ENCODE peak calls at places on chromosomes 2 and 18, in five cellular contexts. X is right lobe of liver; S is Panc1; O is AG04450; F is CD8-positive, alpha-beta T cell. L is an unnamed sample.

GRCh38 chr2:240957656-240958365 is 40.6 kb upstream of the SNED1 start:
- DNase-seq in S (no peak), O (no peak), X (no peak), F (no peak), L (no peak)

GRCh38 chr2:145066795-145067194 is 546.9 kb upstream of the ZEB2 start:
- DNase-seq in S (no peak), O (no peak), F (no peak), X (no peak), L (no peak)

GRCh38 chr2:200364142-200364541 is 57.6 kb downstream of the SPATS2L start:
- DNase-seq in O (no peak), X (no peak), S (no peak), F (no peak), L (no peak)

GRCh38 chr2:135890830-135891229 is 14.6 kb upstream of the MCM6 start:
- DNase-seq in S (no peak), X (no peak), F (no peak), O (no peak), L (no peak)

GRCh38 chr2:229344151-229344551 is 73.1 kb upstream of the PID1 start:
- DNase-seq in O (no peak), X (no peak), S (no peak), F (no peak), L (peak; percentile 95)

GRCh38 chr2:182866461-182867369 is at the start of gene FRZB:
- DNase-seq in F (no peak), X (peak; percentile 52), S (no peak), O (peak; percentile 26), L (peak; percentile 13)

GRCh38 chr2:33298233-33298632 is 178.2 kb upstream of the RASGRP3 start:
- DNase-seq in X (no peak), F (no peak), O (no peak), S (no peak), L (peak; percentile 34)

GRCh38 chr2:219253753-219254589 is at the start of gene TUBA4A:
- DNase-seq in S (no peak), O (no peak), X (peak; percentile 92), F (peak; percentile 89), L (peak; percentile 72)

GRCh38 chr2:228048838-228049490 is 132.5 kb downstream of the SPHKAP start:
- DNase-seq in X (no peak), S (peak; percentile 77), F (no peak), O (no peak), L (peak; percentile 59)

GRCh38 chr2:11263177-11263576 is 81.3 kb downstream of the ROCK2 start:
- DNase-seq in F (no peak), O (no peak), X (no peak), S (no peak), L (no peak)

GRCh38 chr2:86499326-86499725 is 58.2 kb downstream of the KDM3A start:
- DNase-seq in O (no peak), F (no peak), S (no peak), X (no peak), L (peak; percentile 13)

GRCh38 chr2:233699424-233700027 is 6.8 kb downstream of the UGT1A6 start:
- DNase-seq in X (no peak), O (no peak), F (no peak), S (no peak), L (no peak)

GRCh38 chr2:227374158-227374557 is 4.9 kb downstream of the TM4SF20 start:
- DNase-seq in O (no peak), X (no peak), F (no peak), S (no peak), L (no peak)

GRCh38 chr2:226609361-226609760 is 190.3 kb downstream of the IRS1 start:
- DNase-seq in F (no peak), O (peak; percentile 81), S (no peak), X (no peak), L (peak; percentile 32)

GRCh38 chr18:66575263-66575662 is 28.6 kb downstream of the CDH19 start:
- DNase-seq in F (no peak), X (no peak), O (no peak), S (no peak), L (no peak)

GRCh38 chr2:97849881-97850540 is 136.6 kb downstream of the ZAP70 start:
- DNase-seq in F (no peak), X (no peak), S (no peak), O (no peak), L (peak; percentile 82)

GRCh38 chr18:3061581-3062416 is 48.9 kb upstream of the LPIN2 start:
- DNase-seq in F (peak; percentile 44), O (no peak), S (no peak), X (peak; percentile 18), L (no peak)

GRCh38 chr2:168323456-168324058 is 76.2 kb upstream of the STK39 start:
- DNase-seq in F (no peak), S (no peak), X (no peak), O (no peak), L (no peak)

GRCh38 chr18:48356909-48357631 is 52.1 kb downstream of the ZBTB7C start:
- DNase-seq in X (no peak), S (no peak), O (no peak), F (no peak), L (peak; percentile 28)

GRCh38 chr2:28895189-28895893 is 874 bp downstream of the WDR43 start:
- DNase-seq in X (peak; percentile 57), F (peak; percentile 16), O (no peak), S (no peak), L (peak; percentile 76)

GRCh38 chr2:188645982-188646381 is 328.2 kb upstream of the COL3A1 start:
- DNase-seq in S (no peak), X (no peak), O (no peak), F (no peak), L (peak; percentile 32)

GRCh38 chr2:236852100-236852976 is 233.4 kb upstream of the COPS8 start:
- DNase-seq in O (no peak), F (no peak), S (no peak), X (no peak), L (no peak)

GRCh38 chr18:11802586-11802985 is 48.6 kb upstream of the CHMP1B start:
- DNase-seq in S (no peak), F (no peak), X (no peak), O (no peak), L (no peak)

GRCh38 chr2:150561076-150561475 is 73.6 kb upstream of the RND3 start:
- DNase-seq in F (no peak), O (no peak), X (peak; percentile 68), S (no peak), L (no peak)

GRCh38 chr2:173984866-173985588 is 19.9 kb upstream of the SP3 start:
- DNase-seq in O (no peak), S (no peak), X (peak; percentile 63), F (no peak), L (no peak)

GRCh38 chr18:55737266-55737665 is 149.3 kb upstream of the TCF4 start:
- DNase-seq in X (no peak), F (no peak), S (no peak), O (no peak), L (no peak)
- H3K27ac ChIP-seq in X (no peak overlapping the region), F (no peak overlapping the region), S (no peak overlapping the region), O (no peak overlapping the region), L (no peak overlapping the region)

GRCh38 chr2:111671426-111672150 is 212.4 kb downstream of the ANAPC1 start:
- DNase-seq in F (no peak), O (no peak), S (no peak), X (peak; percentile 90), L (no peak)

GRCh38 chr2:111668274-111668616 is 215.7 kb downstream of the ANAPC1 start:
- DNase-seq in O (no peak), S (no peak), X (peak; percentile 33), F (no peak), L (no peak)

GRCh38 chr2:111670776-111671175 is 213.2 kb downstream of the ANAPC1 start:
- DNase-seq in O (no peak), X (peak; percentile 43), F (no peak), S (no peak), L (no peak)

GRCh38 chr2:111668741-111669140 is 215.3 kb downstream of the ANAPC1 start:
- DNase-seq in X (peak; percentile 38), S (no peak), F (no peak), O (no peak), L (no peak)

DNA sequence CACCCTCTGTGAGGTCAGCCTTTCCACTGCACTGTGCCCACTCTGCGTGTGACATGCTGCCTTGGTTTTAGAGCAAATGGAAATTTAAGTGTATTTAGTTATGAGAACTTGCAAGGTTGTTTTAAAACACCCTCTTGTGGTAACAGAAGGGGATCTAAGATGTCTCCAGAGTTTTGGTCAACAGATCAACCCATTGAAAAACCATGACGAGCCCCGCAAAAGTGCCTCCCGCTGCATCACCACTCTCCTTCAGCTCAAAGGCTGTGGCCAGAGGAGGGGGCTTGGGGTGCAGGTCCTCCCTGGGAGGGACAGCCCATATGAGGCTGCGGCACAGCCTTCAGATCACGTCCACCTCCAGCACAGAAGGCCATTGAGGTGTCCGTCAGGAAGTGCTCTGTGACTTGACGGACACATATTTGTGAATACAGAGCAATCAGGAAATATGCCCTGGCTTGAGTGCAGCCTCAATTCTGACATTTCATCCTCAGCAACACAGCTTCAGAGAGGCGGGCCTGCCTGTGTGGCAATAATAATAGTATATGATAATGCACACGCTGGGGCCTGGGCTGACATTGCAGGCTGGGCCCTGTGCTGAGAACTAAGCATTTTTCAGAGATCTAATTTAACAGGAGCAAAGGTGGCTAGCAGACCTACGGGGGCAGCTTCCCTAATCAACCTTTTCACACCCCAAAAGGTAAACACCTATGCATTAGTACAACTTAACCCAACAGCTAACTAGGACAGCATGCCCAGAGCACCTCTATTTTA is 213.9 kb downstream of the ANAPC1 start:
- DNase-seq in O (no peak), S (no peak), F (no peak), X (peak; percentile 43), L (no peak)
- TF ChIP-seq CTCF in O (peak; percentile 34), S (no peak), F (no peak), X (no peak), L (peak; percentile 31)

GRCh38 chr2:49903471-49903870 is 749.2 kb upstream of the FSHR start:
- DNase-seq in S (no peak), O (no peak), X (no peak), F (no peak), L (no peak)
- H3K27ac ChIP-seq in S (no peak overlapping the region), O (no peak overlapping the region), X (no peak overlapping the region), F (no peak overlapping the region), L (no peak overlapping the region)

GRCh38 chr2:238890131-238890530 is 42.2 kb downstream of the TWIST2 start:
- DNase-seq in F (no peak), S (no peak), X (no peak), O (no peak), L (no peak)
- TF ChIP-seq CTCF in F (no peak), S (no peak), X (no peak), O (no peak), L (no peak)